ENCODE peak calls at places on chromosomes 1 and 21, in six cellular contexts. W, T, X, O, C and J are unnamed samples.

GRCh38 chr1:235513495-235514366 is 9.5 kb upstream of the B3GALNT2 start:
- DNase-seq in T (peak), X (peak), C (peak), W (peak), O (peak), J (no peak)

GRCh38 chr21:30044447-30045064 is 104.8 kb upstream of the GRIK1 start:
- DNase-seq in C (no peak), T (peak), W (peak), O (no peak), X (peak), J (no peak)

GRCh38 chr1:110888641-110889040 is 15.7 kb downstream of the CD53 start:
- DNase-seq in C (no peak), X (no peak), W (no peak), T (no peak), O (no peak), J (no peak)

GRCh38 chr1:39105061-39105840 is 79.1 kb downstream of the NDUFS5 start:
- DNase-seq in W (peak), O (no peak), C (no peak), X (peak), T (peak), J (peak)

GRCh38 chr1:114345930-114346479 is 165.0 kb downstream of the TRIM33 start:
- DNase-seq in O (no peak), X (peak), W (no peak), T (peak), C (no peak), J (no peak)

GRCh38 chr1:41804176-41804575 is 114.5 kb downstream of the HIVEP3 start:
- DNase-seq in C (no peak), W (no peak), X (no peak), T (no peak), O (no peak), J (no peak)

GRCh38 chr21:46211376-46211775 is 17.2 kb downstream of the LSS start:
- DNase-seq in W (no peak), O (no peak), C (no peak), T (no peak), X (no peak), J (no peak)

GRCh38 chr1:184438363-184438762 is 51.5 kb downstream of the C1orf21 start:
- DNase-seq in W (no peak), T (no peak), X (no peak), O (no peak), C (no peak), J (no peak)

GRCh38 chr1:169361281-169361680 is 6.3 kb downstream of the NME7 start:
- DNase-seq in T (no peak), W (no peak), X (no peak), O (peak), C (no peak), J (no peak)

GRCh38 chr1:169363046-169363756 is 4.4 kb downstream of the NME7 start:
- DNase-seq in W (peak), O (peak), T (no peak), X (no peak), C (no peak), J (no peak)

GRCh38 chr1:169364948-169365347 is 2.6 kb downstream of the NME7 start:
- DNase-seq in T (no peak), O (peak), C (no peak), W (peak), X (no peak), J (no peak)

DNA sequence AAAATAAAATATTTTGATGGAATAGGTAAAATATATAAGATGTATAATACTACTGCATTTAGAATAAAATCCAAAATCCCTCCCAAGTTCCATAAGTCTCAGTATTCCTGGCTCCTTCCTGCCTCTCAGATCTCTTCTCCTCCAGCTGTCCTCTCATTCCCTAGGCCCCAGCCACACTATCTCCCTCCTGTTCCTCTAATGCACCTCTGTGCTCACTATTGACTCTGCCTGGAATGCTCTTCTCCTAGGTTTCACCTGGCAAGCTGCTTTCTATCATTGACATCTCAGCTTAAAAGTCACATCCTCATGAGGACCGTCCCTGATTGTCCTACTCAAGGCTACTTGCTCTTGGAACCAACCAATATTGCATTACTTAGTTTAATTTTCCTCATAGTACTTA is 7.2 kb downstream of the NME7 start:
- DNase-seq in X (no peak), O (no peak), T (no peak), W (no peak), C (no peak), J (no peak)
- TF ChIP-seq EZH2 in X (no peak), O (no peak), T (no peak), W (no peak), C (no peak), J (no peak)

GRCh38 chr1:33338495-33339211 is 17.8 kb upstream of the A3GALT2 start:
- DNase-seq in C (no peak), X (peak), W (peak), T (peak), O (peak), J (no peak)
- TF ChIP-seq EZH2 in C (no peak), X (no peak), W (no peak), T (peak), O (no peak), J (no peak)

DNA sequence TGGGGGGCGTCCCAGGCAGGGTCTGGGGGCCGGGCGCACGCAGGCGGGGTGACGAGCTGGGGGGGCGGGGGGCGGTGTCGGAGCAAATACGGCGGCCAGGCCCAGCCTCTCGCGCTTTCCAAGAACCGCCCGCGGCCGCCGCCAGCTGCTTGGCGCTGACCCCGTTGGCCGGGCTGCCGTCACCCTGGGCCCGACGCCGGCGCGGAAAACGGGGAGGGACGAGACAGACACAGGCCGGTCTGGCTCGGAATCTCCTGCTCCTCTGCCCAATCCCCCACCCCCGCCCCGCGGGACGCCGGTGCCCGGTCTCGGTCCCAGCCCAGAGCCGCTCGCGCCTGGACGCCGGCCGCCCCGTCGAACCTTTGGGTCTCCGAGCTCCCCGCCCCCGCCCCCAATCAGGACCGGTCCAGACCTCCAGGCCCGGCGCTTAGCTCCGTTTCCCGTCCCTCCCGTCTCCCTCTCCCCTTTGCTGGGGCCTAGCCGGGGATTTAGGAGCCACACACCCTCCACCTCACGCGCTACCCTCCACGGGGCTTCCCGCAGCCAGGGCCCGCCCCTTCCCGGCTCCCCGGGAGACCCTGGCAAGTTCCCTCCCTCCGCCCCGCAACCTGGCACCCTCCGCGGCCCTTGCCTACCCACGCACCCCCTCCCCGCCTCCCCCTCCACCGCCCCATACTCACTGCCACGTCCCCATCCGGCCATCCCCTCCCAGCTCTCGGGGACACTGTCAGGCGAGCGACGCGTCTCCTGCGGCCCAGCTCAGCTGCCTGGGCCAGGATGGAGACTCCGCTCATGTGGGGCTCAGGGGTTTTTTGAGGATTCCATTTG is 794 bp upstream of the MMP23B start:
- DNase-seq in T (peak), W (no peak), C (no peak), O (no peak), X (peak), J (no peak)
- TF ChIP-seq EZH2 in T (peak), W (no peak), C (no peak), O (peak), X (peak), J (no peak)

DNA sequence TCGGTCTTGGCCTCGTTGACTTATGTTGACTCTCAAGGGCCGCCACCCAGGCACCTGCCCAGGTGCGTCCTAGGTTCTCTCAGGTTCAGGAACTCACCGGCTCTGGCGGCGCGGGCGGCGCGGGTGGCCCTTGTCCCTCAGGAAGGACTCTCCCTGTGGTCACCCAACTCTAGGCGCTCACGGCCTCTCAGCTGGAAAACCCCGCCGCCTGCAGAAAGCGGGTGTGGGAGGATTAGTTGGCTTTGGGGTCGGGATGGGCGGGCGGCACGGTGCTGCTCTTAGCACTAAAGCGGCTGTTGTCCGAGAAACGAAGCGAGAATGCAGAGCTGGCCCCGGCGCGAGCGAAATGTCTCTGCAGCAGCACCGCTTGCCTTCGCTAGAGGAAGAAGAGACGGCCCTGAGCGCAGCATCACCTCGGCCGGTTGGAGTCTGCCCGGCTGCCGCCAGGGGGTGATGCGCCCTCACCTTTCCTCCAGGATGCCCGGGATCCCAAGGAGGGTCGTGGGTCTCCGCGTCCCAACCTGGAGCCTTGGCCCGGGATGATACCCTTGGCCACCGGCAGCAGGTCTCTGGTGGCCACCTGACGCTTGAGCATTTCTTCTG is 8.1 kb upstream of the TADA1 start:
- DNase-seq in W (peak), O (no peak), X (peak), C (no peak), T (peak), J (peak)
- TF ChIP-seq EZH2 in W (no peak), O (no peak), X (no peak), C (no peak), T (no peak), J (peak)

GRCh38 chr1:37633040-37633949 is 1.4 kb downstream of the RSPO1 start:
- DNase-seq in W (no peak), C (no peak), T (peak), X (no peak), O (no peak), J (peak)

GRCh38 chr1:37636435-37636834 is 1.7 kb upstream of the RSPO1 start:
- DNase-seq in C (no peak), X (no peak), O (no peak), W (no peak), T (no peak), J (no peak)

GRCh38 chr1:37634554-37635308 is at the start of gene RSPO1:
- DNase-seq in T (peak), X (peak), C (no peak), W (peak), O (no peak), J (peak)

GRCh38 chr1:37635309-37635902 is 714 bp upstream of the RSPO1 start:
- DNase-seq in C (no peak), O (no peak), W (no peak), T (no peak), X (no peak), J (no peak)

GRCh38 chr1:37633950-37634553 is 640 bp downstream of the RSPO1 start:
- DNase-seq in C (no peak), O (no peak), X (no peak), W (no peak), T (peak), J (no peak)
- TF ChIP-seq EZH2 in C (peak), O (peak), X (peak), W (peak), T (peak), J (peak)